ENCODE peak calls at places on chromosomes 1 and 21, in four cellular contexts. B is NCI-H1092 treated with DMSO at 0.1 percent for 48 hours, Q is hypothalamus, W is A172. K is an unnamed sample.

GRCh38 chr1:41856361-41857285 is 62.1 kb downstream of the HIVEP3 start:
- DNase-seq in B (no peak), Q (no peak), W (no peak), K (no peak)

GRCh38 chr1:23448846-23449245 is 24.3 kb upstream of the TCEA3 start:
- DNase-seq in B (no peak), Q (no peak), W (no peak), K (no peak)

GRCh38 chr21:41901099-41901498 is 22.0 kb upstream of the PRDM15 start:
- DNase-seq in B (no peak), Q (no peak), W (no peak), K (no peak)

GRCh38 chr1:39103321-39104157 is 77.4 kb downstream of the NDUFS5 start:
- DNase-seq in B (no peak), Q (no peak), W (peak), K (peak)

GRCh38 chr1:1782399-1783221 is 4.3 kb upstream of the NADK start:
- DNase-seq in B (no peak), Q (no peak), W (peak), K (peak)

GRCh38 chr1:40662151-40662550 is 3.3 kb downstream of the RIMS3 start:
- DNase-seq in B (no peak), Q (no peak), W (no peak), K (no peak)

GRCh38 chr1:16226495-16227179 is 10.3 kb downstream of the CPLANE2 start:
- DNase-seq in B (no peak), Q (peak), W (no peak), K (peak)

GRCh38 chr1:226649780-226650179 is 89.3 kb downstream of the ITPKB start:
- DNase-seq in B (peak), Q (no peak), W (peak), K (no peak)

GRCh38 chr1:223319373-223319772 is 44.6 kb downstream of the SUSD4 start:
- DNase-seq in B (no peak), Q (no peak), W (no peak), K (no peak)

GRCh38 chr1:197783510-197783948 is 8.2 kb upstream of the DENND1B start:
- DNase-seq in B (no peak), Q (no peak), W (no peak), K (peak)

GRCh38 chr1:165439287-165439686 is 5.6 kb downstream of the RXRG start:
- DNase-seq in B (no peak), Q (no peak), W (no peak), K (no peak)

GRCh38 chr1:41860771-41861170 is 58.0 kb downstream of the HIVEP3 start:
- DNase-seq in B (no peak), Q (no peak), W (no peak), K (no peak)

GRCh38 chr1:49319426-49319963 is 542.8 kb upstream of the BEND5 start:
- DNase-seq in B (no peak), Q (no peak), W (no peak), K (no peak)

GRCh38 chr21:40507978-40508377 is 339.0 kb downstream of the DSCAM start:
- DNase-seq in B (no peak), Q (no peak), W (no peak), K (no peak)

GRCh38 chr21:29033871-29034270 is 9.4 kb downstream of the USP16 start:
- DNase-seq in B (no peak), Q (no peak), W (no peak), K (no peak)

GRCh38 chr1:94856004-94856403 is 35.8 kb downstream of the SLC44A3 start:
- DNase-seq in B (no peak), Q (no peak), W (no peak), K (no peak)

GRCh38 chr1:165871311-165872067 is 44.1 kb downstream of the UCK2 start:
- DNase-seq in B (peak), Q (peak), W (peak), K (peak)

GRCh38 chr1:218408942-218409341 is 63.8 kb downstream of the TGFB2 start:
- DNase-seq in B (no peak), Q (no peak), W (no peak), K (no peak)

GRCh38 chr1:87806377-87807094 is 477.9 kb downstream of the LMO4 start:
- DNase-seq in B (no peak), Q (no peak), W (no peak), K (no peak)

GRCh38 chr1:32701951-32702598 is 495 bp downstream of the SYNC start:
- DNase-seq in B (peak), Q (no peak), W (no peak), K (peak)

GRCh38 chr1:237141471-237141870 is 99.5 kb downstream of the RYR2 start:
- DNase-seq in B (no peak), Q (no peak), W (no peak), K (no peak)

GRCh38 chr21:46357335-46357604 is 33.3 kb downstream of the PCNT start:
- DNase-seq in B (no peak), Q (no peak), W (no peak), K (no peak)

GRCh38 chr1:241808265-241808664 is 39.7 kb upstream of the EXO1 start:
- DNase-seq in B (no peak), Q (no peak), W (no peak), K (peak)

GRCh38 chr1:65389296-65389695 is 31.2 kb upstream of the LEPR start:
- DNase-seq in B (no peak), Q (no peak), W (peak), K (no peak)

GRCh38 chr1:58768332-58768731 is 15.5 kb downstream of the JUN start:
- DNase-seq in B (no peak), Q (no peak), W (no peak), K (no peak)